ENCODE peak calls at places on chromosome 14, in six cellular contexts. U, N, C, F, S and Z are unnamed samples. For H3K9me2, the result is how much of the 10 kb centered on the place peaks cover.

GRCh38 chr14:37550511-37550910 is 44.5 kb downstream of the FOXA1 start:
- DNase-seq in U (no peak), S (no peak), C (no peak), F (peak), N (peak), Z (no peak)

GRCh38 chr14:81162941-81163340 is 57.8 kb downstream of the GTF2A1 start:
- DNase-seq in F (peak), C (peak), S (peak), N (peak), U (no peak), Z (no peak)

GRCh38 chr14:32984531-32984930 is 45.9 kb downstream of the NPAS3 start:
- DNase-seq in F (no peak), U (no peak), N (no peak), C (no peak), S (no peak), Z (no peak)

GRCh38 chr14:89990218-89990617 is 34.5 kb downstream of the TDP1 start:
- DNase-seq in F (no peak), U (no peak), S (no peak), N (no peak), C (no peak), Z (no peak)

GRCh38 chr14:61838661-61839060 is 76.4 kb downstream of the SNAPC1 start:
- DNase-seq in F (peak), N (peak), S (no peak), U (no peak), C (no peak), Z (peak)

GRCh38 chr14:54722791-54723432 is 156.0 kb downstream of the SAMD4A start:
- DNase-seq in N (no peak), U (no peak), S (peak), C (no peak), F (peak), Z (no peak)

GRCh38 chr14:91919814-91920213 is 27.7 kb downstream of the FBLN5 start:
- DNase-seq in U (no peak), N (peak), C (no peak), S (no peak), F (no peak), Z (no peak)

GRCh38 chr14:79596531-79596930 is 614.8 kb downstream of the DIO2 start:
- DNase-seq in S (no peak), N (peak), F (peak), U (no peak), C (no peak), Z (no peak)

GRCh38 chr14:23186913-23187654 is 3.6 kb upstream of the SLC7A8 start:
- DNase-seq in N (peak), S (peak), C (peak), U (peak), F (peak), Z (peak)

GRCh38 chr14:63707216-63707615 is 20.6 kb downstream of the SGPP1 start:
- DNase-seq in F (no peak), S (no peak), U (no peak), N (no peak), C (no peak), Z (no peak)

GRCh38 chr14:103847439-103847953 is at the start of gene PPP1R13B:
- DNase-seq in S (peak), N (peak), F (peak), C (peak), U (peak), Z (peak)

GRCh38 chr14:23382276-23382675 is 5.4 kb downstream of the CMTM5 start:
- DNase-seq in F (no peak), N (no peak), U (no peak), S (no peak), C (no peak), Z (no peak)

GRCh38 chr14:93752980-93753561 is 35.2 kb downstream of the PRIMA1 start:
- DNase-seq in C (no peak), U (no peak), S (no peak), F (no peak), N (no peak), Z (no peak)

GRCh38 chr14:73829526-73830431 is 21.9 kb upstream of the PTGR2 start:
- DNase-seq in U (no peak), S (no peak), C (no peak), N (peak), F (peak), Z (peak)

GRCh38 chr14:55599250-55599879 is 19.4 kb downstream of the KTN1 start:
- DNase-seq in U (no peak), F (peak), S (no peak), C (peak), N (no peak), Z (peak)

GRCh38 chr14:24368562-24369252 is 723 bp downstream of the NFATC4 start:
- DNase-seq in S (peak), C (no peak), N (peak), F (no peak), U (no peak), Z (no peak)

GRCh38 chr14:106665814-106666213 is 1139.4 kb downstream of the TMEM121 start:
- DNase-seq in N (no peak), U (peak), C (no peak), S (no peak), F (no peak), Z (no peak)

GRCh38 chr14:76993743-76994142 is 34.8 kb downstream of the IRF2BPL start:
- DNase-seq in N (no peak), U (no peak), S (no peak), C (no peak), F (no peak), Z (no peak)

GRCh38 chr14:39434401-39434800 is 2.2 kb upstream of the FBXO33 start:
- DNase-seq in N (no peak), C (no peak), S (no peak), F (peak), U (no peak), Z (no peak)

GRCh38 chr14:58747181-58747580 is 109.4 kb downstream of the DACT1 start:
- DNase-seq in F (peak), N (peak), C (no peak), U (no peak), S (no peak), Z (no peak)

GRCh38 chr14:79740043-79740442 is 471.3 kb downstream of the DIO2 start:
- DNase-seq in F (no peak), C (no peak), S (no peak), N (no peak), U (no peak), Z (no peak)

GRCh38 chr14:77615231-77616132 is 955 bp downstream of the SPTLC2 start:
- DNase-seq in F (peak), U (no peak), C (no peak), S (peak), N (peak), Z (peak)

GRCh38 chr14:89093083-89093482 is 268.6 kb downstream of the TTC8 start:
- DNase-seq in C (no peak), F (peak), U (no peak), N (peak), S (no peak), Z (no peak)

GRCh38 chr14:65922166-65922565 is 509.6 kb downstream of the FUT8 start:
- DNase-seq in U (no peak), F (no peak), S (no peak), N (no peak), C (no peak), Z (no peak)

GRCh38 chr14:96574633-96575191 is 72.5 kb downstream of the PAPOLA start:
- DNase-seq in S (no peak), F (peak), U (no peak), N (peak), C (no peak), Z (no peak)

GRCh38 chr14:89773644-89774316 is 180.8 kb downstream of the EFCAB11 start:
- DNase-seq in N (no peak), C (no peak), F (peak), U (peak), S (peak), Z (peak)

GRCh38 chr14:53331247-53331646 is 178.1 kb upstream of the DDHD1 start:
- DNase-seq in N (peak), C (no peak), S (no peak), U (no peak), F (peak), Z (no peak)

GRCh38 chr14:36941783-36942521 is 230.5 kb downstream of the SLC25A21 start:
- DNase-seq in S (peak), U (peak), C (peak), N (peak), F (peak), Z (peak)

GRCh38 chr14:95335071-95335470 is 15.4 kb upstream of the CLMN start:
- DNase-seq in C (no peak), F (no peak), S (no peak), U (no peak), N (no peak), Z (no peak)

GRCh38 chr14:53126705-53127104 is 26.4 kb downstream of the DDHD1 start:
- DNase-seq in F (no peak), U (peak), C (no peak), S (no peak), N (peak), Z (no peak)

DNA sequence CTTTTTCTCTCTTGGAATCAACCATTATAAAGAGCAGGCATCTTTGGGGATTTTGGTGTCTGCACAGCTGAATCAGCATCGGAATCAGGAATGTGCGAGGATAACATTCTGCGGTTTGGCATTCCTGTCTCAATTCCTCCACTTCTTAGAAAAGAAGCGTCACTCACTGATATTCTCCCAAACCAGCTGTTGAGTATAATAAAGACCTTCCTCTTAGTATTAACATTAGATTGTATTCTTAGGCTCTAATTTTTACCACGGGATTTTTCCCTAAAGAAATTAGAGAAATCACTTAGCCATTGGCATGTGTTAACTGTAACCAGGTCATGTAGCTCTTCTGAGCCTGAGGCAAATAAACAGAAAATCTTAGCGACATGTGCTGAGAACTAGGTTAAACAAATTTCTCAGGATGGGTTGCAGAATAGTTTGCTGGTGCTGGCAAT is 128.7 kb downstream of the TMX1 start:
- DNase-seq in C (no peak), U (no peak), F (no peak), S (no peak), N (peak), Z (no peak)
- H3K9me2 ChIP-seq in C (under half), U (under half), F (under half), S (under half), N (under half), Z (under half)

GRCh38 chr14:105487449-105487985 is 831 bp downstream of the CRIP1 start:
- DNase-seq in U (peak), C (no peak), F (no peak), N (no peak), S (no peak), Z (no peak)

GRCh38 chr14:105486974-105487448 is 325 bp downstream of the CRIP1 start:
- DNase-seq in F (no peak), C (no peak), U (no peak), S (no peak), N (no peak), Z (peak)

GRCh38 chr14:105484997-105485393 is 1.7 kb upstream of the CRIP1 start:
- DNase-seq in F (no peak), N (no peak), C (no peak), U (no peak), S (no peak), Z (no peak)

GRCh38 chr14:105485720-105486332 is 860 bp upstream of the CRIP1 start:
- DNase-seq in N (no peak), F (peak), C (no peak), S (no peak), U (no peak), Z (peak)

DNA sequence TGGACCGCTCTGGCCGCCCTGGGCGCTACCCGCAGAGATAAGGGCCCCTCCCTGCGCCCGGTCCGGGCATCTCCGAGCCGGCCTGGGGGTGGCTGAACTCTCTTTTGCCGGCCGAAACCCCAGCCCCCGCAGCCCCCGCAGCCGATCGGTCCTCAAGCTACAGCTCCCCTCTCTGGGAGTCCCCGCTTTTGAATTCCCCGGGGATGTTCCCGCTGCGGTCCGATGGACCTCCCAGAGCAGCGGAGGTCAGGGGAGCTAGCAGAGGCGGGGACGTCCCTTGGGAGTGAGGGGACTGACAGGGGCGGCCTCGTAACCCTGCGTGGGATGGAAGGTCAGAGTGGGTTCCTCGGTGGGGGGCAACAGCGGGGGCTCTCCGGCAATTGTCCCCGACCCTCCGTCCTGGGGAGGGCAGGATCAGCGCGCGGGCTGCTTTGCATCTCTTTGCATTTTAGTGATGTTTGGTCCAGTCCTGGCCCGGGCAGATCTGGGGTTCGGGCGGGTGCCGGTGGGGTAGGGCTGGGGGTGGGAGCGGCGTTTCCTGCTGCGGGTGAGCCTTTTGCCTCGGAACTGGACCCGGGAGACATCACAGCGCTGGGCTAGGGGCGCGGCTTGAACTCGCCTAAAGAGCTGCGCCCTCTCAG is at the start of gene CRIP1:
- DNase-seq in N (no peak), U (no peak), S (no peak), F (no peak), C (no peak), Z (no peak)
- H3K4me2 ChIP-seq in N (peak), U (peak), S (peak), F (peak), C (peak), Z (peak)

GRCh38 chr14:98458702-98459101 is 813.3 kb downstream of the BCL11B start:
- DNase-seq in S (no peak), U (no peak), C (no peak), F (no peak), N (no peak), Z (no peak)
- H3K9me2 ChIP-seq in S (under half), U (under half), C (under half), F (under half), N (under half), Z (under half)

DNA sequence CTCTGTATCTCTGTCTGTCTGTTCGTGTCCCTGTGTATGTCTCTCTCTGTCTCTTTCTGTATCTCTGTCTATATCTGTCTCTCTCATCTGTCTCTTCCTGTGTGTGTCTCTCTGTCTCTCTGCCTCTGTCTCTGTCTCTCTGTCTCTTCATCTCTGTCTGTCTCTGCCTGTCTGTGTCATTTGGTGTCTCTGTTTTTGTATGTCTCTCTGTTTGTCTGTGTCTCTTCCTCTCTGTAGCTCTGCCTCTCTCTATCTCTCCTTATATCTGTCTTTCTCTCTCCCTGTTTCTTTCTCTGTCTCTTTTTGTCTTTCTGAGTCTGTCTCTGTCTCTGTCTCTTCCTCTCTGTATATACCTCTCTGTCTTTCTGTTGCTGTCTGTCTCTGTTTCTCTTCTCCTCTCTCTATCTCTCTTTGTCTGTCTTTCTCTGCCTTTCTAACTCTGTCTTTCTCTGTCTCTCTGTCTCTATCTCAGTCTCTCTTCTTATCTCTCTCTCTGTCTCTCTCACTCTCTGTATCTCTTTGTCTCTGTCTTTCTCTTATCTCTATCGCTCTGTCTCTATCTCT is 50.2 kb downstream of the TMEM121 start:
- DNase-seq in C (no peak), S (peak), F (no peak), N (no peak), U (no peak), Z (no peak)
- H3K4me2 ChIP-seq in C (no peak), S (peak), F (no peak), N (no peak), U (no peak), Z (no peak)

GRCh38 chr14:99800781-99801180 is 7.6 kb downstream of the EML1 start:
- DNase-seq in F (no peak), C (no peak), S (no peak), N (no peak), U (no peak), Z (no peak)
- H3K9me2 ChIP-seq in F (under half), C (under half), S (under half), N (under half), U (under half), Z (under half)

GRCh38 chr14:101623077-101623372 is 61.7 kb downstream of the DIO3 start:
- DNase-seq in U (no peak), S (no peak), C (no peak), F (no peak), N (no peak), Z (no peak)

GRCh38 chr14:101619484-101619883 is 58.2 kb downstream of the DIO3 start:
- DNase-seq in F (no peak), S (no peak), U (no peak), N (no peak), C (no peak), Z (no peak)

GRCh38 chr14:101620821-101621785 is 59.8 kb downstream of the DIO3 start:
- DNase-seq in U (no peak), N (no peak), C (no peak), F (no peak), S (no peak), Z (no peak)

GRCh38 chr14:101622251-101623076 is 61.2 kb downstream of the DIO3 start:
- DNase-seq in F (no peak), N (no peak), U (no peak), C (no peak), S (no peak), Z (no peak)

GRCh38 chr14:101620039-101620788 is 58.9 kb downstream of the DIO3 start:
- DNase-seq in N (no peak), S (no peak), U (no peak), F (no peak), C (no peak), Z (no peak)
- H3K4me2 ChIP-seq in N (no peak), S (no peak), U (no peak), F (no peak), C (no peak), Z (no peak)

DNA sequence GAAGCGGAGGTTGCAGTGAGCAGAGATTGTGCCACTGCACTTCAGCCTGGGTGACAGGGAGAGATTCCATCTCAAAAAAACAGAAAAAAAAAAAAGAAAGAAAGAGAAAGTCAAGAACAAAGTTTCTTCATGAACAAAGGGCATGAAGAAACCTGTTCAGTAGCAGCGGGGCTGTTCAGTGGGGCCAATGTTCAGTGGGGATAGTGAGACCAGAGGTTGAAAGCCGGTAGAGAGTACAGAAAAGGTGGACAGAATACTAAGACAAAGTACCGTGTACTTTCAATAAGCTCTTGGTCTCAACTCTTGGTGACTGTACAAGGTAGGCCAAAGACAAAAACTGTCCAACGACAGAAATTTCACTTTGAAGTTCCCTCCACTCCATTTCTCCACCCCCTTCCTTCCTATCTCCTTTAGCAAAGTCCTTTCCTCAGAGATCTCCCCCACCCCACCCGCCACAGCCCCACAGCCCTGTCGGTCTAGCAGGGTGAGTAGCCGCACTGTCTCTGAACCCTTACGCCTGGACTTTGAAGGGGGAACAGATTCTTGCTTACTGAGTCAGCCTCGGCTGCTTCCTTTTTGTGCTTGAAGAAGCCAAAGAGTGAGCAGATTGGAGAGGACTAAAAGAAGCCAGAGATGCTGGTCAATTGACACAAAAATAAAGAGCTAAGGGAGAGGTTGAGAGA is 44.3 kb upstream of the FOS start:
- DNase-seq in U (no peak), S (no peak), F (peak), C (peak), N (peak), Z (peak)
- H3K9me2 ChIP-seq in U (under half), S (under half), F (under half), C (under half), N (under half), Z (under half)

DNA sequence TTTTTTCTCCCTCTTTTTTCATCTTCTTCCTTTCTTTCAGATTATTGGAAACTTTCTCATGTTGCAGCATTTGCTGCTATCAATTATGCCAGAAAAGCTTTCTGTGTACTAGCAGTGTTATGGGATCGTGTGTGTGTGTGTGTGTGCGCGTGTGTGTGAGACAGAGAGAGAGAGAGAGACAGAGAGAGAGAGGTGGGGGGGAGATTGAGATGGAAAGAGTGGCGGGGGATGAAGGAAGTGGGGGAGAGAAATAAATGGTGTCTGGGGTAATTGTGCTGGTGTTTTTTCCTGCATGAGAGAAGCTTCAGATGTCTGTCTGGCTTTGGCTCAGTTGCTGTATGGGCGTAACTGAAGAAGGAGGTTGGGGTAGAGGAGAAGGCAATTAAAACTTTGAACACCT is 268.9 kb downstream of the RAD51B start:
- DNase-seq in U (no peak), F (no peak), N (no peak), C (peak), S (no peak), Z (no peak)
- H3K4me2 ChIP-seq in U (no peak), F (no peak), N (no peak), C (peak), S (peak), Z (no peak)